ENCODE peak calls at places on chromosomes 12 and 14, in five cellular contexts. One of them, this sample, is unnamed. For H3K27me3, the result is how much of the 10 kb centered on the place peaks cover.

GRCh38 chr14:22221508-22221907 is 367.5 kb downstream of the DAD1 start:
- DNase-seq in AG04450: no peak
- DNase-seq in small intestine: no peak
- DNase-seq in PC-3: peak
- DNase-seq in Peyer's patch: no peak
- DNase-seq in this sample: no peak

GRCh38 chr12:132605055-132605441 is 5.3 kb downstream of the LRCOL1 start:
- DNase-seq in AG04450: no peak
- DNase-seq in small intestine: no peak
- DNase-seq in PC-3: no peak
- DNase-seq in Peyer's patch: no peak
- DNase-seq in this sample: peak

GRCh38 chr12:836952-837351 is 84.6 kb downstream of the WNK1 start:
- DNase-seq in AG04450: no peak
- DNase-seq in small intestine: no peak
- DNase-seq in PC-3: no peak
- DNase-seq in Peyer's patch: no peak
- DNase-seq in this sample: no peak

GRCh38 chr12:49331360-49332222 is 5.4 kb downstream of the C1QL4 start:
- DNase-seq in AG04450: peak
- DNase-seq in small intestine: peak
- DNase-seq in PC-3: peak
- DNase-seq in Peyer's patch: peak
- DNase-seq in this sample: peak

GRCh38 chr12:2617365-2617764 is 177.4 kb upstream of the FKBP4 start:
- DNase-seq in AG04450: no peak
- DNase-seq in small intestine: no peak
- DNase-seq in PC-3: no peak
- DNase-seq in Peyer's patch: no peak
- DNase-seq in this sample: no peak

GRCh38 chr14:92209141-92209540 is 87.4 kb downstream of the CPSF2 start:
- DNase-seq in AG04450: no peak
- DNase-seq in small intestine: no peak
- DNase-seq in PC-3: no peak
- DNase-seq in Peyer's patch: no peak
- DNase-seq in this sample: no peak

GRCh38 chr12:116708826-116709756 is 28.8 kb downstream of the SPRING1 start:
- DNase-seq in AG04450: no peak
- DNase-seq in small intestine: peak
- DNase-seq in PC-3: peak
- DNase-seq in Peyer's patch: peak
- DNase-seq in this sample: no peak

GRCh38 chr12:114405449-114406271 is at the start of gene TBX5:
- DNase-seq in AG04450: peak
- DNase-seq in small intestine: no peak
- DNase-seq in PC-3: no peak
- DNase-seq in Peyer's patch: no peak
- DNase-seq in this sample: no peak

GRCh38 chr12:124476011-124476400 is 91.4 kb downstream of the NCOR2 start:
- DNase-seq in AG04450: no peak
- DNase-seq in small intestine: no peak
- DNase-seq in PC-3: no peak
- DNase-seq in Peyer's patch: no peak
- DNase-seq in this sample: peak

GRCh38 chr14:82003418-82003817 is 469.8 kb upstream of the SEL1L start:
- DNase-seq in AG04450: no peak
- DNase-seq in small intestine: no peak
- DNase-seq in PC-3: no peak
- DNase-seq in Peyer's patch: no peak
- DNase-seq in this sample: no peak

GRCh38 chr14:49767473-49768300 is at the start of gene KLHDC2:
- DNase-seq in AG04450: peak
- DNase-seq in small intestine: peak
- DNase-seq in PC-3: peak
- DNase-seq in Peyer's patch: peak
- DNase-seq in this sample: peak
- H3K4me3 ChIP-seq in AG04450: peak
- H3K4me3 ChIP-seq in small intestine: peak
- H3K4me3 ChIP-seq in PC-3: peak
- H3K4me3 ChIP-seq in Peyer's patch: peak
- H3K4me3 ChIP-seq in this sample: peak

DNA sequence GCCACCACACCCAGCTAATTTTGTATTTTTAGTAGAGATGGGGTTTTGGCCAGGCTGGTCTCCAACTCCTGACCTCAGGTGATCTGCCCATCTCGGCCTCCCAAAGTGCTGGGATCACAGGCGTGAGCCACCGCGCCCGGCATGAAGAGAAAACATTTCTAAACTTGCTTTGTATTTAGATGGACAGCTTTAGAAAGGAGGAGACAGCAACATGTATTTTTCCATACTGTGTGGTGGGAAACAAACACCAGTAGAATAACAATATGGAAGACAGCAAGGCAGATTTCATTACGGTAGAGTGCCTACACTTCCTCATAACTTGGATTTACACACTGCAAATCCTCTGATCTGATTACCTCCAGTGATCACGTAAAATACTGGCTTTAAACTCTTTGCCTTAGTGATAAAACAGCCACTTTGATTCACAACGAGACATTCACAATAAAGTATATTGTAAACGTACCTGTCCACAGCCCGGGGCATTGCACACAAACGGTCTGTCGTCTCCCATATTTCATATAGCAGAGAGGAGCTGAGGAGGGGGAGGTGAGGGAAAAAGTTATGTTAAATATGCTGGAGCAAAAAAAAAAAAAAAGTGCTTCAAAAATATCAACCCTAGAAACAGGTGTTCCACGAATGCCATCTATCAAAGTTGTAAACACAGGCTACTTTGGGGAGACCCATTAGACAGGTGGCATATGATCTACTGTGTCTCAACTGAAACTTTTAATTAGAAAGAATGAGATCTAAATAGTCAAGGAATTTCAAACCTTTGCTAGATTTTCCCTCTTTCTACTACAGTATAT is 25.5 kb downstream of the ATF7 start:
- DNase-seq in AG04450: no peak
- DNase-seq in small intestine: no peak
- DNase-seq in PC-3: no peak
- DNase-seq in Peyer's patch: no peak
- DNase-seq in this sample: no peak
- H3K27ac ChIP-seq in AG04450: no peak
- H3K27ac ChIP-seq in small intestine: no peak
- H3K27ac ChIP-seq in PC-3: no peak
- H3K27ac ChIP-seq in Peyer's patch: no peak
- H3K27ac ChIP-seq in this sample: no peak

GRCh38 chr12:67819902-67820301 is 169.3 kb upstream of the IFNG-AS1 start:
- DNase-seq in AG04450: no peak
- DNase-seq in small intestine: no peak
- DNase-seq in PC-3: no peak
- DNase-seq in Peyer's patch: no peak
- DNase-seq in this sample: no peak
- H3K27me3 ChIP-seq in AG04450: under half
- H3K27me3 ChIP-seq in small intestine: under half
- H3K27me3 ChIP-seq in PC-3: under half
- H3K27me3 ChIP-seq in Peyer's patch: under half
- H3K27me3 ChIP-seq in this sample: under half

GRCh38 chr12:50387487-50387886 is 8.9 kb downstream of the FAM186A start:
- DNase-seq in AG04450: no peak
- DNase-seq in small intestine: peak
- DNase-seq in PC-3: no peak
- DNase-seq in Peyer's patch: no peak
- DNase-seq in this sample: no peak
- H3K4me3 ChIP-seq in AG04450: no peak
- H3K4me3 ChIP-seq in small intestine: no peak
- H3K4me3 ChIP-seq in PC-3: no peak
- H3K4me3 ChIP-seq in Peyer's patch: no peak
- H3K4me3 ChIP-seq in this sample: no peak